ENCODE peak calls at places on chromosomes 4 and X, in nine cellular contexts. Q is cardiac septum; G is hypothalamus; P is GOT3; E is choroid plexus epithelial cell; O is foreskin melanocyte; B is GM12865; Z is stimulated activated CD8-positive, alpha-beta memory T cell treated with anti-CD3 and anti-CD28 coated beads, Interleukin-2, amount 100 ng/mL, for 1 hour; C is ecto neural progenitor cell. T is an unnamed sample.

GRCh38 chr4:1503583-1504471 is 97.6 kb upstream of the NKX1-1 start:
- DNase-seq in Q (peak), G (no peak), P (no peak), E (no peak), O (no peak), B (no peak), Z (no peak), C (peak), T (no peak)

GRCh38 chr4:139465922-139466321 is 12.0 kb downstream of the RAB33B start:
- DNase-seq in Q (no peak), G (no peak), P (no peak), E (no peak), O (no peak), B (no peak), Z (no peak), C (no peak), T (no peak)

GRCh38 chrX:70445876-70446275 is 1.2 kb downstream of the DLG3 start:
- DNase-seq in Q (no peak), G (no peak), P (no peak), E (no peak), O (no peak), B (no peak), Z (no peak), C (no peak), T (no peak)

GRCh38 chr4:44145868-44146267 is 302.7 kb downstream of the KCTD8 start:
- DNase-seq in Q (no peak), G (no peak), P (no peak), E (peak), O (no peak), B (no peak), Z (no peak), C (no peak), T (no peak)

GRCh38 chr4:183898456-183898855 is 6.7 kb upstream of the STOX2 start:
- DNase-seq in Q (no peak), G (no peak), P (no peak), E (no peak), O (no peak), B (no peak), Z (no peak), C (no peak), T (no peak)

GRCh38 chr4:6644792-6645530 is 4.5 kb downstream of the MRFAP1 start:
- DNase-seq in Q (peak), G (no peak), P (no peak), E (no peak), O (no peak), B (no peak), Z (no peak), C (no peak), T (no peak)

GRCh38 chr4:69760455-69760854 is at the start of gene SULT1B1:
- DNase-seq in Q (peak), G (no peak), P (no peak), E (peak), O (no peak), B (peak), Z (peak), C (no peak), T (peak)

GRCh38 chr4:25976780-25977179 is 62.8 kb downstream of the SMIM20 start:
- DNase-seq in Q (no peak), G (no peak), P (no peak), E (no peak), O (no peak), B (no peak), Z (no peak), C (no peak), T (no peak)

GRCh38 chr4:84035568-84035967 is 463.5 kb downstream of the NKX6-1 start:
- DNase-seq in Q (no peak), G (no peak), P (no peak), E (no peak), O (peak), B (no peak), Z (no peak), C (no peak), T (no peak)

GRCh38 chrX:135304741-135305140 is 4.5 kb upstream of the ETDC start:
- DNase-seq in Q (no peak), G (no peak), P (no peak), E (no peak), O (no peak), B (no peak), Z (no peak), C (no peak), T (no peak)

GRCh38 chrX:154366666-154367055 is 7.8 kb downstream of the FLNA start:
- DNase-seq in Q (no peak), G (peak), P (no peak), E (no peak), O (no peak), B (no peak), Z (no peak), C (no peak), T (no peak)

GRCh38 chr4:95238554-95238953 is 310.2 kb downstream of the UNC5C start:
- DNase-seq in Q (no peak), G (no peak), P (no peak), E (no peak), O (no peak), B (no peak), Z (no peak), C (no peak), T (no peak)

GRCh38 chrX:153061732-153062131 is 5.5 kb downstream of the PNMA3 start:
- DNase-seq in Q (no peak), G (no peak), P (no peak), E (peak), O (no peak), B (no peak), Z (no peak), C (no peak), T (no peak)

GRCh38 chr4:88130544-88131305 is 27.7 kb downstream of the ABCG2 start:
- DNase-seq in Q (no peak), G (no peak), P (no peak), E (no peak), O (no peak), B (no peak), Z (no peak), C (no peak), T (no peak)

GRCh38 chr4:113869743-113870375 is 108.3 kb upstream of the CAMK2D start:
- DNase-seq in Q (no peak), G (no peak), P (no peak), E (peak), O (no peak), B (peak), Z (peak), C (no peak), T (no peak)

GRCh38 chr4:41506071-41506470 is 31.9 kb upstream of the LIMCH1 start:
- DNase-seq in Q (no peak), G (no peak), P (no peak), E (no peak), O (no peak), B (no peak), Z (no peak), C (no peak), T (no peak)

GRCh38 chrX:11449613-11450012 is 156.4 kb downstream of the AMELX start:
- DNase-seq in Q (no peak), G (no peak), P (no peak), E (no peak), O (no peak), B (no peak), Z (no peak), C (no peak), T (no peak)

GRCh38 chr4:98662619-98663225 is 4.3 kb upstream of the TSPAN5 start:
- DNase-seq in Q (no peak), G (no peak), P (no peak), E (no peak), O (no peak), B (peak), Z (no peak), C (peak), T (no peak)

GRCh38 chrX:107449490-107450175 is at the start of gene FRMPD3:
- DNase-seq in Q (no peak), G (no peak), P (no peak), E (no peak), O (no peak), B (peak), Z (no peak), C (peak), T (no peak)

GRCh38 chrX:77415882-77416281 is 31.3 kb upstream of the FGF16 start:
- DNase-seq in Q (no peak), G (no peak), P (no peak), E (no peak), O (no peak), B (no peak), Z (no peak), C (no peak), T (no peak)

GRCh38 chr4:84530449-84530848 is 31.4 kb upstream of the NKX6-1 start:
- DNase-seq in Q (no peak), G (no peak), P (no peak), E (peak), O (no peak), B (no peak), Z (no peak), C (no peak), T (no peak)

GRCh38 chrX:9071031-9071650 is 37.2 kb upstream of the FAM9B start:
- DNase-seq in Q (no peak), G (no peak), P (no peak), E (no peak), O (peak), B (no peak), Z (no peak), C (no peak), T (no peak)

GRCh38 chrX:15059488-15059887 is 186.3 kb downstream of the MOSPD2 start:
- DNase-seq in Q (no peak), G (no peak), P (no peak), E (peak), O (no peak), B (no peak), Z (no peak), C (no peak), T (no peak)

GRCh38 chr4:27112587-27112986 is 251.9 kb downstream of the STIM2 start:
- DNase-seq in Q (no peak), G (no peak), P (no peak), E (no peak), O (no peak), B (no peak), Z (no peak), C (no peak), T (no peak)

GRCh38 chrX:25028726-25029125 is 13.0 kb upstream of the ARX start:
- DNase-seq in Q (no peak), G (no peak), P (no peak), E (peak), O (peak), B (no peak), Z (no peak), C (no peak), T (no peak)

GRCh38 chrX:51148848-51149247 is 183.8 kb upstream of the NUDT10 start:
- DNase-seq in Q (no peak), G (no peak), P (no peak), E (no peak), O (peak), B (no peak), Z (no peak), C (peak), T (no peak)

GRCh38 chr4:187480146-187481145 is 515.1 kb upstream of the ZFP42 start:
- DNase-seq in Q (no peak), G (no peak), P (no peak), E (peak), O (no peak), B (no peak), Z (no peak), C (no peak), T (no peak)

GRCh38 chr4:121192500-121192899 is 28.4 kb upstream of the TNIP3 start:
- DNase-seq in Q (no peak), G (no peak), P (no peak), E (peak), O (peak), B (peak), Z (no peak), C (no peak), T (peak)

T was measured in AG04450.